ENCODE peak calls at places on chromosomes 11 and 22, in seven cellular contexts. M is GDM1, E is HS-5, I is RWPE1, O is HTR-8/SVneo, S is cardiac fibroblast, B is dorsolateral prefrontal cortex. H is an unnamed sample.

GRCh38 chr11:91396243-91397133 is 828.1 kb upstream of the FAT3 start:
- DNase-seq in M (no peak), E (peak; percentile 52), I (peak; percentile 3), O (no peak), S (peak; percentile 1), B (no peak), H (no peak)

GRCh38 chr11:45163956-45164575 is 17.6 kb downstream of the PRDM11 start:
- DNase-seq in M (peak; percentile 71), E (no peak), I (no peak), O (no peak), S (no peak), B (peak; percentile 73), H (no peak)

GRCh38 chr11:73838443-73839122 is 38.1 kb downstream of the COA4 start:
- DNase-seq in M (no peak), E (no peak), I (no peak), O (peak; percentile 29), S (no peak), B (no peak), H (no peak)

GRCh38 chr22:38338772-38339379 is 21.6 kb upstream of the CSNK1E start:
- DNase-seq in M (peak; percentile 48), E (no peak), I (no peak), O (no peak), S (no peak), B (no peak), H (no peak)

GRCh38 chr22:31829505-31829904 is 75.7 kb downstream of the DEPDC5 start:
- DNase-seq in M (no peak), E (peak; percentile 94), I (peak; percentile 91), O (peak; percentile 73), S (peak; percentile 91), B (peak; percentile 31), H (peak; percentile 21)

GRCh38 chr11:28863422-28863821 is 755.2 kb downstream of the METTL15 start:
- DNase-seq in M (no peak), E (no peak), I (no peak), O (no peak), S (no peak), B (no peak), H (no peak)

GRCh38 chr22:28002181-28002700 is 83.2 kb upstream of the PITPNB start:
- DNase-seq in M (no peak), E (no peak), I (no peak), O (no peak), S (no peak), B (no peak), H (no peak)

GRCh38 chr22:40310081-40310770 is 36.1 kb upstream of the ADSL start:
- DNase-seq in M (no peak), E (peak; percentile 83), I (no peak), O (peak; percentile 25), S (peak; percentile 31), B (no peak), H (no peak)

GRCh38 chr22:30265851-30266444 is 703 bp downstream of the OSM start:
- DNase-seq in M (peak; percentile 84), E (no peak), I (no peak), O (no peak), S (no peak), B (peak; percentile 46), H (no peak)